ENCODE peak calls at places on chromosomes 2 and 18, in four cellular contexts. E, W, V and S are unnamed samples.
A peak's percentile ranks its signal among the peaks of the same experiment; 100 is the strongest.

GRCh38 chr2:19902272-19902730 is 518 bp upstream of the TTC32 start:
- DNase-seq in W (peak; percentile 19), E (no peak), V (no peak), S (no peak)

GRCh38 chr2:158457826-158458616 is 1.3 kb downstream of the PKP4 start:
- DNase-seq in E (peak; percentile 81), V (peak; percentile 73), W (peak; percentile 82), S (peak; percentile 81)

GRCh38 chr2:102091121-102091520 is 51.4 kb upstream of the IL1R1 start:
- DNase-seq in W (no peak), V (no peak), E (no peak), S (no peak)

GRCh38 chr2:25215948-25216679 is 47.7 kb upstream of the POMC start:
- DNase-seq in V (peak; percentile 73), E (peak; percentile 39), W (no peak), S (no peak)

GRCh38 chr2:29317077-29317517 is 201.9 kb downstream of the CLIP4 start:
- DNase-seq in V (no peak), W (no peak), E (no peak), S (no peak)

GRCh38 chr2:96240341-96241038 is 25.3 kb downstream of the TMEM127 start:
- DNase-seq in V (no peak), W (no peak), E (no peak), S (no peak)

GRCh38 chr2:109335586-109336266 is 206.7 kb downstream of the SH3RF3 start:
- DNase-seq in E (no peak), W (peak; percentile 80), V (no peak), S (no peak)

GRCh38 chr18:49725809-49726514 is 87.4 kb downstream of the ACAA2 start:
- DNase-seq in W (peak; percentile 94), V (peak; percentile 62), E (no peak), S (no peak)